ENCODE peak calls at places on chromosomes 7 and 10, in eight cellular contexts. Z is MM.1S, N is body of pancreas, V is ovary, C is spleen, J is HCT116, S is GM23248, X is gastrocnemius medialis. G is an unnamed sample. For H3K9me3, the result is how much of the 10 kb centered on the place peaks cover.

GRCh38 chr7:92809397-92810241 is 26.8 kb downstream of the CDK6 start:
- DNase-seq in Z (peak), N (peak), V (peak), C (peak), J (peak), S (peak), X (peak), G (no peak)

GRCh38 chr10:73744690-73744994 is 470 bp downstream of the SEC24C start:
- DNase-seq in Z (peak), N (peak), V (no peak), C (no peak), J (no peak), S (peak), X (peak), G (no peak)

GRCh38 chr10:71782221-71782916 is 9.0 kb upstream of the VSIR start:
- DNase-seq in Z (no peak), N (no peak), V (no peak), C (peak), J (no peak), S (no peak), X (no peak), G (no peak)

GRCh38 chr10:110717830-110718595 is 73.9 kb downstream of the RBM20 start:
- DNase-seq in Z (no peak), N (no peak), V (no peak), C (no peak), J (no peak), S (no peak), X (peak), G (no peak)

GRCh38 chr10:30114871-30115270 is 55.5 kb upstream of the JCAD start:
- DNase-seq in Z (no peak), N (no peak), V (no peak), C (no peak), J (no peak), S (peak), X (no peak), G (no peak)

GRCh38 chr7:130256716-130257115 is 9.9 kb upstream of the CPA2 start:
- DNase-seq in Z (no peak), N (no peak), V (no peak), C (no peak), J (no peak), S (no peak), X (no peak), G (no peak)

GRCh38 chr10:15439381-15439837 is 68.3 kb upstream of the FAM171A1 start:
- DNase-seq in Z (no peak), N (peak), V (peak), C (no peak), J (no peak), S (peak), X (no peak), G (peak)

GRCh38 chr7:147978651-147979050 is 611.9 kb upstream of the C7orf33 start:
- DNase-seq in Z (no peak), N (no peak), V (no peak), C (no peak), J (no peak), S (no peak), X (no peak), G (no peak)

GRCh38 chr10:12389154-12389734 is 39.9 kb downstream of the CAMK1D start:
- DNase-seq in Z (no peak), N (peak), V (no peak), C (no peak), J (no peak), S (no peak), X (no peak), G (peak)

GRCh38 chr7:86469680-86470295 is 173.9 kb upstream of the GRM3 start:
- DNase-seq in Z (peak), N (peak), V (no peak), C (no peak), J (peak), S (peak), X (no peak), G (no peak)

GRCh38 chr7:78311176-78311575 is 512.6 kb downstream of the PHTF2 start:
- DNase-seq in Z (no peak), N (no peak), V (no peak), C (no peak), J (no peak), S (peak), X (no peak), G (no peak)

GRCh38 chr10:79438021-79438698 is 7.3 kb downstream of the ZCCHC24 start:
- DNase-seq in Z (no peak), N (no peak), V (peak), C (peak), J (no peak), S (peak), X (no peak), G (no peak)

GRCh38 chr10:86064219-86064618 is 302.4 kb downstream of the GRID1 start:
- DNase-seq in Z (no peak), N (no peak), V (no peak), C (peak), J (no peak), S (no peak), X (no peak), G (no peak)

GRCh38 chr10:99234739-99235468 is 748 bp downstream of the HPSE2 start:
- DNase-seq in Z (peak), N (no peak), V (no peak), C (no peak), J (no peak), S (peak), X (no peak), G (no peak)

GRCh38 chr10:79351332-79351731 is 4.1 kb downstream of the PPIF start:
- DNase-seq in Z (no peak), N (no peak), V (no peak), C (peak), J (no peak), S (no peak), X (no peak), G (no peak)

GRCh38 chr7:128076831-128077271 is 45.6 kb upstream of the LRRC4 start:
- DNase-seq in Z (no peak), N (peak), V (peak), C (no peak), J (no peak), S (no peak), X (no peak), G (peak)

GRCh38 chr10:45420453-45421192 is 46.6 kb downstream of the ALOX5 start:
- DNase-seq in Z (peak), N (peak), V (peak), C (peak), J (no peak), S (peak), X (peak), G (peak)

GRCh38 chr7:87139514-87139913 is 12.7 kb upstream of the DMTF1 start:
- DNase-seq in Z (no peak), N (no peak), V (no peak), C (no peak), J (no peak), S (no peak), X (no peak), G (no peak)

GRCh38 chr10:109726473-109726872 is 196.8 kb downstream of the XPNPEP1 start:
- DNase-seq in Z (no peak), N (peak), V (no peak), C (no peak), J (no peak), S (no peak), X (no peak), G (no peak)

GRCh38 chr7:123798527-123799188 is 46.3 kb upstream of the HYAL4 start:
- DNase-seq in Z (no peak), N (no peak), V (no peak), C (no peak), J (peak), S (no peak), X (no peak), G (no peak)

GRCh38 chr10:124376411-124376810 is 42.3 kb downstream of the OAT start:
- DNase-seq in Z (no peak), N (no peak), V (no peak), C (no peak), J (no peak), S (no peak), X (no peak), G (no peak)

GRCh38 chr10:58389024-58389423 is 3.8 kb downstream of the TFAM start:
- DNase-seq in Z (no peak), N (no peak), V (no peak), C (no peak), J (no peak), S (no peak), X (no peak), G (no peak)

GRCh38 chr10:17344206-17344605 is 110.2 kb downstream of the ST8SIA6 start:
- DNase-seq in Z (no peak), N (no peak), V (no peak), C (no peak), J (no peak), S (no peak), X (no peak), G (no peak)

GRCh38 chr7:157653827-157654207 is 317.0 kb downstream of the DNAJB6 start:
- DNase-seq in Z (no peak), N (no peak), V (no peak), C (no peak), J (no peak), S (no peak), X (no peak), G (no peak)

GRCh38 chr7:157651366-157652160 is 314.8 kb downstream of the DNAJB6 start:
- DNase-seq in Z (no peak), N (no peak), V (no peak), C (peak), J (no peak), S (no peak), X (no peak), G (no peak)

GRCh38 chr7:157650801-157651200 is 314.0 kb downstream of the DNAJB6 start:
- DNase-seq in Z (no peak), N (no peak), V (no peak), C (peak), J (no peak), S (no peak), X (no peak), G (peak)

GRCh38 chr7:157652954-157653826 is 316.4 kb downstream of the DNAJB6 start:
- DNase-seq in Z (no peak), N (no peak), V (no peak), C (peak), J (no peak), S (no peak), X (no peak), G (peak)

DNA sequence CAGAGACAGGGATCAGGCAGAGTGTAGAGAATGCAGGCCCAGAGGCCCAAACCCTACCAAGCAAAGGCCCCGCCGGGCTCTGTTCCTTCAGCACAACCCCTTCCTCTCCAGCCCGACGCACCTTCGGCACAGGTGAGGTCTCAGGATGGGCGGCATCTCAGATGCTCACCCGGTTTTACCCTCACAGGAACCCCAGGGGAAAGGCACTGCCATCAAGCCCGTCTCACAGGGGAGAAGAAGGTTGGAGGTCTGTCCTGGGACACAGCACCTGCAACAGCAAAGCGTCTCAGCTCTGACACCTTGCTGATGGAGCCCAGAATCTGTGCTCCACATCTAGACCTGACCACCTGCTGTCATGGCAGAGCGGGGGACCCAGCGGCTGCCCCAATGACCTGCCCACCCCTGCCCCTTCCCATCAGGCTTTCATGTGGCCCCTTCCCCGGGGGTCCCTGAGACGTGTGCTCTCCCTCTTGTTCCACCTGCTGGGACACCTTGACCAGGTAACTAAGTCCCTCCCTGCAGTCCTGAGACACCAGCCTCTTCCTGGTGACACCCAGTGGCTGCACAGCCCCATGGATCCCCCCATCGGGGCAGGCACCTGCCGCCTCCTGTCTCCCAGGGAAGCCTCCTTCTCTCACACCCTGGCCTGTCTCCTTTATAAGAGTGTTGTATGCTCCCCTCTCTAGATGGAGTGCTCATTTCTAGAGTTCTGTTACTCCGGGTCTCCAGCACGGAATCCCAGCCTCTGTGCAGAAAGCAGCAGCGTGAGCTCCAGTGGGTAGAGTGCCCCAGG is 315.6 kb downstream of the DNAJB6 start:
- DNase-seq in Z (no peak), N (no peak), V (no peak), C (peak), J (no peak), S (no peak), X (no peak), G (no peak)
- H3K9me3 ChIP-seq in Z (under half), N (under half), V (under half), C (under half), J (under half), S (under half), X (under half), G (under half)

GRCh38 chr7:2812119-2812487 is 32.0 kb downstream of the GNA12 start:
- DNase-seq in Z (no peak), N (no peak), V (peak), C (no peak), J (no peak), S (no peak), X (no peak), G (no peak)
- H3K4me3 ChIP-seq in Z (no peak), N (no peak), V (peak), C (no peak), J (no peak), S (no peak), X (peak), G (peak)

GRCh38 chr7:154338709-154339108 is 286.5 kb downstream of the DPP6 start:
- DNase-seq in Z (no peak), N (no peak), V (no peak), C (no peak), J (no peak), S (no peak), X (no peak), G (no peak)
- H3K9me3 ChIP-seq in Z (under half), N (under half), V (under half), C (under half), J (under half), S (under half), X (under half), G (under half)

GRCh38 chr10:31133251-31133627 is 101.6 kb upstream of the ZNF438 start:
- DNase-seq in Z (no peak), N (no peak), V (no peak), C (no peak), J (no peak), S (no peak), X (no peak), G (no peak)
- H3K4me3 ChIP-seq in Z (peak), N (no peak), V (peak), C (peak), J (no peak), S (no peak), X (peak), G (peak)

DNA sequence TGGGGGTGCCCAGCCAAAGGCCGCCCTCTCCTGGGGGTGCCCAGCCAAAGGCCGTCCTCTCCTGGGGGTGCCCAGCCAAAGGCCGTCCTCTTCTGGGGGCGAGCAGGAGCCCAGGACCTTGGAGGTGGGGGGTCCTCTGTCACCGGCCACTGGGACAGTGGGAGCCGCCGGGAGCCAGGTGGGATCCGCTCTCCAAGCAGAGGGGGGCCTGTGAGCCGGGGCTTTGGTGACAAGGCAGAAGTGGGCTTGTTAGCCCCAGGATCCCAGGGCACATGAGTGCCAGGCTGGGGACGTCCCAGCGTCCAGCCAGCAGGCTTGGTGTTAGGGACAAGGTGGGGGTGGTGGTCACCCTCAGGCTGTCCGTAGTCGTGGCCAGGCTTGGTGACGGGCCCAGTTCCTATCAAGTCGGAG is 29.4 kb upstream of the UTF1 start:
- DNase-seq in Z (no peak), N (no peak), V (no peak), C (no peak), J (no peak), S (no peak), X (no peak), G (no peak)
- H3K9me3 ChIP-seq in Z (under half), N (under half), V (under half), C (under half), J (under half), S (under half), X (under half), G (under half)

G was measured in heart left ventricle.